ENCODE peak calls at places on chromosome 18, in ten cellular contexts. B is prostate gland; S is AG04450; K is Peyer's patch; C is psoas muscle; U is CD8-positive, alpha-beta memory T cell; F is CD4-positive, alpha-beta T cell; O is fibroblast of lung; G is GM23248; P is breast epithelium. J is an unnamed sample.

GRCh38 chr18:12737243-12737902 is 34.5 kb downstream of the PSMG2 start:
- DNase-seq in B (no peak), S (no peak), K (no peak), C (no peak), U (no peak), F (no peak), O (no peak), G (no peak), P (no peak), J (no peak)

GRCh38 chr18:63161032-63161727 is 158.4 kb downstream of the BCL2 start:
- DNase-seq in B (no peak), S (no peak), K (no peak), C (no peak), U (peak; percentile 73), F (peak; percentile 13), O (peak; percentile 1), G (no peak), P (no peak), J (no peak)

GRCh38 chr18:45626330-45627203 is 11.3 kb downstream of the SLC14A2 start:
- DNase-seq in B (no peak), S (no peak), K (no peak), C (no peak), U (no peak), F (no peak), O (peak; percentile 75), G (peak; percentile 69), P (no peak), J (no peak)

GRCh38 chr18:54316071-54316820 is 41.4 kb downstream of the STARD6 start:
- DNase-seq in B (no peak), S (no peak), K (no peak), C (no peak), U (no peak), F (no peak), O (no peak), G (no peak), P (no peak), J (no peak)

GRCh38 chr18:610214-610928 is 13.6 kb downstream of the CLUL1 start:
- DNase-seq in B (no peak), S (no peak), K (no peak), C (no peak), U (no peak), F (no peak), O (no peak), G (no peak), P (no peak), J (no peak)

GRCh38 chr18:71426441-71426840 is 1117.7 kb downstream of the CBLN2 start:
- DNase-seq in B (no peak), S (no peak), K (no peak), C (no peak), U (no peak), F (no peak), O (no peak), G (no peak), P (no peak), J (no peak)

GRCh38 chr18:21099442-21099841 is 12.2 kb downstream of the ROCK1 start:
- DNase-seq in B (no peak), S (no peak), K (no peak), C (no peak), U (no peak), F (no peak), O (no peak), G (no peak), P (no peak), J (no peak)

GRCh38 chr18:47397671-47398319 is 146.3 kb upstream of the SKOR2 start:
- DNase-seq in B (no peak), S (no peak), K (no peak), C (no peak), U (no peak), F (no peak), O (no peak), G (no peak), P (no peak), J (peak; percentile 70)

GRCh38 chr18:46283895-46284295 is 179.7 kb downstream of the HAUS1 start:
- DNase-seq in B (no peak), S (no peak), K (no peak), C (no peak), U (no peak), F (no peak), O (no peak), G (no peak), P (no peak), J (peak; percentile 54)

GRCh38 chr18:66510357-66511027 is 93.4 kb downstream of the CDH19 start:
- DNase-seq in B (no peak), S (no peak), K (no peak), C (no peak), U (no peak), F (no peak), O (peak; percentile 14), G (no peak), P (no peak), J (no peak)

GRCh38 chr18:11857177-11857887 is 6.1 kb downstream of the CHMP1B start:
- DNase-seq in B (no peak), S (peak; percentile 99), K (peak; percentile 82), C (peak; percentile 85), U (no peak), F (no peak), O (peak; percentile 100), G (peak; percentile 98), P (no peak), J (no peak)

GRCh38 chr18:49359732-49360444 is 100.6 kb downstream of the DYM start:
- DNase-seq in B (no peak), S (peak; percentile 73), K (no peak), C (no peak), U (no peak), F (no peak), O (peak; percentile 83), G (peak; percentile 89), P (no peak), J (no peak)
- H3K27ac ChIP-seq in B (no peak overlapping the region), S (no peak overlapping the region), K (no peak overlapping the region), C (no peak overlapping the region), U (no peak overlapping the region), F (no peak overlapping the region), O (no peak overlapping the region), G (peak overlapping the region; percentile 69), P (no peak overlapping the region), J (no peak overlapping the region)

DNA sequence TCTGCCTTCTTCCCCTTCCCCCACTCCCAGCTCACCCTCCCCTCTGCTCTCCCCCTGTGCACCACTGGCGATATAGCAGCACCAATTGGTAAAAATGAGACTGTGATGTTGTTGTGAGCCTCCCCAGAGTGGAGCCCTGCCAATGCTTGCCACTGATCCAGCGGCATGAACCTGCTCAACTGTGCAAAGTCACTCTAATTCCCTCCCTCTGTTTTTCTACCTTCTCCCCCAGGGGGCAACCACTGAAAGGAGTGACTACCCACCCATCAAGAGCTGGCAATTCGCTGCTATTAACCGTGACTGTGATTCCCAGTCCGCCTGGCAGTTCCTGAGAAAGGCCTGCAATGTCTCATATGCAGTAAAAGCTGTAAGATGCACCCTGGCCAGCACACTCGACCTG is 30.2 kb downstream of the KLHL14 start:
- DNase-seq in B (no peak), S (no peak), K (no peak), C (no peak), U (no peak), F (no peak), O (no peak), G (no peak), P (no peak), J (no peak)
- H3K9me3 ChIP-seq in B (no peaks in the 10 kb centered on the region), S (no peaks in the 10 kb centered on the region), K (no peaks in the 10 kb centered on the region), C (no peaks in the 10 kb centered on the region), U (no peaks in the 10 kb centered on the region), F (no peaks in the 10 kb centered on the region), O (no peaks in the 10 kb centered on the region), G (no peaks in the 10 kb centered on the region), P (no peaks in the 10 kb centered on the region), J (no peaks in the 10 kb centered on the region)

GRCh38 chr18:48929212-48929612 is 21.6 kb downstream of the SMAD7 start:
- DNase-seq in B (no peak), S (no peak), K (peak; percentile 49), C (no peak), U (no peak), F (no peak), O (peak; percentile 59), G (peak; percentile 50), P (no peak), J (no peak)

GRCh38 chr18:48930926-48931325 is 19.8 kb downstream of the SMAD7 start:
- DNase-seq in B (no peak), S (no peak), K (no peak), C (no peak), U (no peak), F (no peak), O (no peak), G (peak; percentile 12), P (no peak), J (no peak)

GRCh38 chr18:48928787-48929186 is 22.0 kb downstream of the SMAD7 start:
- DNase-seq in B (peak; percentile 71), S (no peak), K (peak; percentile 73), C (peak; percentile 54), U (peak; percentile 81), F (peak; percentile 64), O (peak; percentile 64), G (peak; percentile 75), P (no peak), J (no peak)

GRCh38 chr18:48931680-48932461 is 18.9 kb downstream of the SMAD7 start:
- DNase-seq in B (no peak), S (no peak), K (peak; percentile 55), C (no peak), U (no peak), F (no peak), O (no peak), G (peak; percentile 68), P (no peak), J (no peak)

DNA sequence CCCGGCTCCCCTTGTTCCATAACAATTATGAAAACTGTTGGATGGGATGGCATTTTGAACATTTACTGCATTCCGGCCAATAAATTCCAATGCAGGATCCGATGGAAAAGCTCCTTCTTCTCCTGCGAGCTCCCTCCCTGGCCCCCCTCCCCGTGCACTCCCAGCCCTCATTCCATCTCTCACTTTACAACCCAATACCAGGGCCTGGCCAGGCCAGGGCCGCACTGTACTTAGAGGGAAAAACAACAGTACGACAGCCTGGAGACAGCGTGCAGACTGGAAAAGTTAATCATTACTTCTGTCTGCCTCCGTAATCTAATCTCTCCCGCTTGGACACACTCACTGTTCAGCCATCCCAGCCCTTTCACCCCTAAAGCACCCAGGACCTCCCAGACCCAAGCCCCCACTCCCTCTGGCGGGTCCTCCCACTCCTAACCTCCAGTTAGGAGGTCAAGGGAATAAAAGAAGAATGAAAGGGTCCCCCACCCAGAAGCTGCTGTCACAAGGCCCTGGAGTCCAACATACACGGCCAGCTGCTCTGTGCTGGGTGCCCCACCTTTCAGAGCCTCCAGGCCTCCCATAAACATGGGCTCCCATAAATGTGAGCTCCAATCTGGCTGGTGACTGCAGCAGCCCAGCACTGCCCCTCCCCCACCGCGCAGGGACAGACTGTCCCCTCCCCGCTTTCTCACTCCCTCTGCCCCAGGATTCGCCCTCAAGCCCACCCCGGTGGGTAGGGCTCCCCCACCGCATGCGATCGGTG is 20.6 kb downstream of the SMAD7 start:
- DNase-seq in B (no peak), S (no peak), K (peak; percentile 90), C (no peak), U (no peak), F (no peak), O (peak; percentile 92), G (peak; percentile 82), P (no peak), J (no peak)
- H3K27ac ChIP-seq in B (peak overlapping the region; percentile 70), S (peak overlapping the region; percentile 85), K (peak overlapping the region; percentile 86), C (peak overlapping the region; percentile 27), U (no peak overlapping the region), F (no peak overlapping the region), O (peak overlapping the region; percentile 79), G (peak overlapping the region; percentile 87), P (peak overlapping the region; percentile 77), J (no peak overlapping the region)

GRCh38 chr18:39380186-39380714 is 1814.7 kb upstream of the CELF4 start:
- DNase-seq in B (no peak), S (no peak), K (no peak), C (no peak), U (no peak), F (no peak), O (peak; percentile 2), G (no peak), P (no peak), J (no peak)

GRCh38 chr18:39380823-39381222 is 1815.2 kb upstream of the CELF4 start:
- DNase-seq in B (no peak), S (no peak), K (no peak), C (no peak), U (no peak), F (no peak), O (no peak), G (no peak), P (no peak), J (no peak)
- H3K9me3 ChIP-seq in B (no peaks in the 10 kb centered on the region), S (no peaks in the 10 kb centered on the region), K (no peaks in the 10 kb centered on the region), C (no peaks in the 10 kb centered on the region), U (no peaks in the 10 kb centered on the region), F (no peaks in the 10 kb centered on the region), O (no peaks in the 10 kb centered on the region), G (no peaks in the 10 kb centered on the region), P (no peaks in the 10 kb centered on the region), J (no peaks in the 10 kb centered on the region)

J was measured in iPS DF 6.9.